ENCODE peak calls at places on chromosomes 3 and 15, in seven cellular contexts. M is sigmoid colon, C is suprapubic skin, Q is tibial nerve, N is uterus, U is K562, L is GM12892. Y is an unnamed sample.

GRCh38 chr3:14836049-14836468 is 17.3 kb downstream of the FGD5 start:
- DNase-seq in Q (peak), C (peak), U (peak), M (peak), N (peak), L (no peak), Y (no peak)

GRCh38 chr3:162774613-162775100 is 1278.0 kb downstream of the OTOL1 start:
- DNase-seq in U (no peak), N (no peak), L (no peak), C (no peak), M (no peak), Q (no peak), Y (no peak)

GRCh38 chr3:169400874-169401273 is 262.6 kb downstream of the MECOM start:
- DNase-seq in Q (no peak), C (no peak), M (no peak), L (no peak), N (no peak), U (no peak), Y (no peak)

GRCh38 chr15:84915011-84915958 is 30.8 kb downstream of the SLC28A1 start:
- DNase-seq in Q (peak), M (peak), L (peak), C (no peak), N (peak), U (peak), Y (no peak)

GRCh38 chr15:34239151-34239761 is 14.4 kb downstream of the EMC4 start:
- DNase-seq in Q (no peak), L (no peak), U (peak), M (no peak), C (no peak), N (no peak), Y (no peak)

GRCh38 chr15:33243869-33244268 is 49.4 kb upstream of the FMN1 start:
- DNase-seq in C (no peak), Q (no peak), M (no peak), N (no peak), U (no peak), L (no peak), Y (no peak)

GRCh38 chr15:31516874-31517273 is 190.2 kb downstream of the KLF13 start:
- DNase-seq in U (no peak), Q (no peak), M (no peak), N (no peak), L (no peak), C (no peak), Y (no peak)

GRCh38 chr3:128523591-128523990 is 30.6 kb upstream of the GATA2 start:
- DNase-seq in C (no peak), N (no peak), M (no peak), U (no peak), Q (no peak), L (no peak), Y (no peak)

GRCh38 chr3:156206157-156206556 is 85.8 kb downstream of the KCNAB1 start:
- DNase-seq in L (no peak), U (no peak), M (no peak), Q (no peak), N (no peak), C (no peak), Y (no peak)

GRCh38 chr15:61227269-61228024 is 1.7 kb downstream of the RORA start:
- DNase-seq in U (no peak), L (no peak), Q (peak), N (peak), C (no peak), M (peak), Y (no peak)

GRCh38 chr3:64305731-64306130 is 80.5 kb upstream of the PRICKLE2 start:
- DNase-seq in U (no peak), M (no peak), Q (no peak), L (no peak), C (no peak), N (no peak), Y (no peak)

GRCh38 chr3:102593754-102594602 is 159.2 kb downstream of the ZPLD1 start:
- DNase-seq in M (no peak), U (no peak), C (no peak), L (no peak), N (no peak), Q (no peak), Y (no peak)

GRCh38 chr15:38042707-38043445 is 108.4 kb downstream of the TMCO5A start:
- DNase-seq in L (no peak), N (no peak), Q (peak), M (no peak), C (no peak), U (no peak), Y (no peak)

GRCh38 chr3:72161870-72162617 is 377.1 kb upstream of the PROK2 start:
- DNase-seq in U (no peak), M (no peak), Q (no peak), C (no peak), N (peak), L (no peak), Y (no peak)

GRCh38 chr3:156899951-156900350 is 73.8 kb downstream of the LEKR1 start:
- DNase-seq in L (no peak), Q (no peak), C (no peak), M (no peak), U (no peak), N (no peak), Y (no peak)

GRCh38 chr3:47425383-47425778 is 44.6 kb downstream of the PTPN23 start:
- DNase-seq in C (no peak), N (no peak), Q (no peak), M (no peak), L (no peak), U (no peak), Y (no peak)

GRCh38 chr3:72891053-72891855 is 3.4 kb downstream of the GXYLT2 start:
- DNase-seq in C (no peak), U (peak), Q (peak), N (peak), M (peak), L (no peak), Y (no peak)

GRCh38 chr15:31326729-31327673 is at the start of gene KLF13:
- DNase-seq in U (peak), L (peak), Q (no peak), M (peak), C (no peak), N (no peak), Y (peak)

GRCh38 chr15:63405159-63405558 is 23.5 kb upstream of the CA12 start:
- DNase-seq in M (no peak), N (no peak), Q (no peak), L (no peak), C (no peak), U (no peak), Y (no peak)

GRCh38 chr15:63505842-63506222 is 1.4 kb downstream of the USP3 start:
- DNase-seq in L (no peak), C (no peak), Q (no peak), N (no peak), U (no peak), M (no peak), Y (no peak)

GRCh38 chr15:40308844-40309189 is 1.1 kb upstream of the PLCB2 start:
- DNase-seq in N (no peak), Q (no peak), L (no peak), U (peak), M (peak), C (no peak), Y (peak)

GRCh38 chr3:95615592-95616310 is 1198.6 kb upstream of the EPHA6 start:
- DNase-seq in L (no peak), U (no peak), M (no peak), C (no peak), N (no peak), Q (no peak), Y (no peak)

GRCh38 chr15:35671197-35671596 is 125.2 kb upstream of the DPH6 start:
- DNase-seq in C (no peak), Q (no peak), M (no peak), N (no peak), L (no peak), U (no peak), Y (no peak)

GRCh38 chr15:29811691-29812383 is 10.4 kb downstream of the TJP1 start:
- DNase-seq in U (no peak), L (no peak), C (no peak), N (no peak), Q (no peak), M (no peak), Y (no peak)

GRCh38 chr3:71582612-71583568 is 638 bp downstream of the FOXP1 start:
- DNase-seq in Q (peak), U (peak), N (peak), L (no peak), C (peak), M (peak), Y (peak)

GRCh38 chr3:28053759-28054158 is 187.7 kb upstream of the CMC1 start:
- DNase-seq in M (no peak), Q (no peak), U (no peak), L (no peak), N (no peak), C (no peak), Y (no peak)

GRCh38 chr3:24354230-24354629 is 140.4 kb downstream of the THRB start:
- DNase-seq in C (no peak), Q (no peak), M (no peak), U (no peak), L (no peak), N (no peak), Y (no peak)

GRCh38 chr3:187744169-187745151 is 808 bp downstream of the BCL6 start:
- DNase-seq in Q (no peak), U (peak), L (no peak), C (peak), N (peak), M (peak), Y (peak)
- TF ChIP-seq POLR2A in Q (peak), U (peak), L (no peak), C (no peak), N (no peak), M (peak), Y (peak)

DNA sequence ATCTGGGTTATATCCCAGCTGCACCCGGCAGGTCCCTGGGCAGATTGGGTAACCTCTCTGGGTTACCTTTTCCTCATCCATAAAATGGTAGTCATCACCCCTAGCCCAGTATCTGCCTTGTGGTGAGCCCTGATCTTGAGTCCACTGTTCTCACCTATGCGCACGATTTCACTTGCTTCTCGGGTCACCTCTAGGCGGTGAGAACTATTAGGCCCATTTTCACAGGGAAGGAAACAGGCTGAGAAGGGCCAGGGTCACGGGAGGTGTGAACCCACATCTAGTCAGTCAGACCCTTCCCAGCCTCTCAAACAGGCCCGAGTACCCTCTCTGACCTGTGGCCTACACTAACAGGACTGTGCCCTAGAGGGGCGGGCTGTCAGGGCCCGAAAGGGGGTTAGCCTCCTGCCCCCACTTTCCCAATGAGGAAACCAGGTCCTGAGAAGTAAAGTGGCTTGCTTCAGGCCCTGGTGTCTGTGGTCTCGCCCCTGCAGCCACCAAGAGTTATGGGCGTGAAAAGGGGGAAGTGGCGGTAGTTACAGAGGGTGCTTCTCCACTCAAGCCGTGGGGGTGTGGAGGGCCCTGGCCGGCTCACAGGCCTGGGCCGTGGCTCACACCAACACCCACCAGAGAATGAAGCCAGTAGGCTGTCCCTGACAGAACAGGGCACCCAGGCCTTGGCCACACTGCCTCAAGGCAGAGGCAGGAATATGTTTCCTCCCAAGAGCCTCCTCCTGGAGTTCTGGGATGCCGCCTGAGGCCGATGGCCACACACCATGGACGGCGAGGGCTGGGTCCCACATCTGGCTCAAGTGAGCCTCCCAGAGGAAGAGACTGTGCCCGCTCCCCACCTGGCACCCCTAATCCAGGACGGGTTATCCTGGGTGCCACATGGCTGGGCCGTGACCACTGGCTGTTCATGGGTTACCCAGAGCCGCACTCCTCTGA is 19.5 kb downstream of the PSTPIP1 start:
- DNase-seq in N (no peak), U (no peak), L (peak), Q (no peak), M (no peak), C (no peak), Y (no peak)
- TF ChIP-seq POLR2A in N (no peak), U (no peak), L (no peak), Q (no peak), M (no peak), C (no peak), Y (no peak)

GRCh38 chr3:122387709-122388108 is 3.7 kb downstream of the FAM162A start:
- DNase-seq in Q (no peak), M (no peak), C (no peak), N (no peak), L (no peak), U (no peak), Y (no peak)

GRCh38 chr3:122383915-122384697 is at the start of gene FAM162A:
- DNase-seq in N (peak), L (peak), C (peak), U (peak), M (peak), Q (peak), Y (peak)

GRCh38 chr3:122377975-122378374 is 5.1 kb downstream of the MIX23 start:
- DNase-seq in L (no peak), U (no peak), N (no peak), M (no peak), C (no peak), Q (no peak), Y (no peak)

GRCh38 chr3:122382888-122383666 is at the start of gene MIX23:
- DNase-seq in N (peak), U (peak), C (peak), Q (peak), L (peak), M (peak), Y (peak)
- TF ChIP-seq POLR2A in N (no peak), U (peak), C (no peak), Q (peak), L (peak), M (peak), Y (peak)

GRCh38 chr15:52103217-52104207 is 9.1 kb downstream of the BCL2L10 start:
- DNase-seq in Q (peak), L (no peak), U (no peak), C (no peak), M (peak), N (peak), Y (no peak)
- TF ChIP-seq POLR2A in Q (no peak), L (peak), U (no peak), C (no peak), M (no peak), N (no peak), Y (no peak)